ENCODE peak calls at places on chromosomes 7 and 10, in four cellular contexts. E is neuronal stem cell; H is CD4-positive, alpha-beta memory T cell; I is upper lobe of right lung. D is an unnamed sample.
A peak's percentile ranks its signal among the peaks of the same experiment; 100 is the strongest.

GRCh38 chr10:6035926-6036575 is 26.1 kb downstream of the IL2RA start:
- DNase-seq in E (no peak), H (no peak), I (no peak), D (peak; percentile 38)

GRCh38 chr10:73946253-73947145 is 35.6 kb downstream of the PLAU start:
- DNase-seq in E (no peak), H (no peak), I (no peak), D (no peak)

GRCh38 chr10:71136036-71136690 is 76.2 kb upstream of the UNC5B start:
- DNase-seq in E (no peak), H (no peak), I (no peak), D (peak; percentile 70)

GRCh38 chr7:44768663-44769361 is 20.2 kb downstream of the ZMIZ2 start:
- DNase-seq in E (no peak), H (no peak), I (no peak), D (no peak)

GRCh38 chr7:11605749-11606148 is 226.2 kb downstream of the THSD7A start:
- DNase-seq in E (no peak), H (no peak), I (no peak), D (no peak)

GRCh38 chr7:84677386-84677785 is 482.8 kb upstream of the SEMA3A start:
- DNase-seq in E (no peak), H (no peak), I (no peak), D (no peak)

GRCh38 chr10:5525581-5526271 is 965 bp downstream of the CALML3 start:
- DNase-seq in E (no peak), H (no peak), I (peak; percentile 53), D (peak; percentile 40)

GRCh38 chr7:30647589-30647988 is 34.7 kb downstream of the CRHR2 start:
- DNase-seq in E (no peak), H (no peak), I (no peak), D (no peak)

GRCh38 chr10:35633006-35633980 is 8.8 kb downstream of the FZD8 start:
- DNase-seq in E (no peak), H (no peak), I (no peak), D (peak; percentile 51)

GRCh38 chr10:50367732-50368131 is 116.4 kb upstream of the ASAH2 start:
- DNase-seq in E (no peak), H (no peak), I (no peak), D (peak; percentile 64)

GRCh38 chr10:59079386-59080226 is 96.8 kb upstream of the PHYHIPL start:
- DNase-seq in E (no peak), H (no peak), I (no peak), D (no peak)

GRCh38 chr7:27156901-27157716 is 634 bp upstream of the HOXA7 start:
- DNase-seq in E (no peak), H (no peak), I (no peak), D (peak; percentile 31)
- H3K4me1 ChIP-seq in E (no peaks in the 10 kb centered on the region), H (peaks cover 47% of the 10 kb centered on the region), I (peaks cover 28% of the 10 kb centered on the region), D (no peaks in the 10 kb centered on the region)

GRCh38 chr7:22856437-22856836 is 33.8 kb upstream of the TOMM7 start:
- DNase-seq in E (no peak), H (no peak), I (no peak), D (no peak)
- H3K27ac ChIP-seq in E (no peak overlapping the region), H (no peak overlapping the region), I (no peak overlapping the region), D (no peak overlapping the region)

GRCh38 chr10:119333146-119333792 is 125.9 kb downstream of the GRK5 start:
- DNase-seq in E (no peak), H (no peak), I (no peak), D (peak; percentile 71)
- H3K4me1 ChIP-seq in E (peaks cover 12% of the 10 kb centered on the region), H (no peaks in the 10 kb centered on the region), I (peaks cover 14% of the 10 kb centered on the region), D (no peaks in the 10 kb centered on the region)

DNA sequence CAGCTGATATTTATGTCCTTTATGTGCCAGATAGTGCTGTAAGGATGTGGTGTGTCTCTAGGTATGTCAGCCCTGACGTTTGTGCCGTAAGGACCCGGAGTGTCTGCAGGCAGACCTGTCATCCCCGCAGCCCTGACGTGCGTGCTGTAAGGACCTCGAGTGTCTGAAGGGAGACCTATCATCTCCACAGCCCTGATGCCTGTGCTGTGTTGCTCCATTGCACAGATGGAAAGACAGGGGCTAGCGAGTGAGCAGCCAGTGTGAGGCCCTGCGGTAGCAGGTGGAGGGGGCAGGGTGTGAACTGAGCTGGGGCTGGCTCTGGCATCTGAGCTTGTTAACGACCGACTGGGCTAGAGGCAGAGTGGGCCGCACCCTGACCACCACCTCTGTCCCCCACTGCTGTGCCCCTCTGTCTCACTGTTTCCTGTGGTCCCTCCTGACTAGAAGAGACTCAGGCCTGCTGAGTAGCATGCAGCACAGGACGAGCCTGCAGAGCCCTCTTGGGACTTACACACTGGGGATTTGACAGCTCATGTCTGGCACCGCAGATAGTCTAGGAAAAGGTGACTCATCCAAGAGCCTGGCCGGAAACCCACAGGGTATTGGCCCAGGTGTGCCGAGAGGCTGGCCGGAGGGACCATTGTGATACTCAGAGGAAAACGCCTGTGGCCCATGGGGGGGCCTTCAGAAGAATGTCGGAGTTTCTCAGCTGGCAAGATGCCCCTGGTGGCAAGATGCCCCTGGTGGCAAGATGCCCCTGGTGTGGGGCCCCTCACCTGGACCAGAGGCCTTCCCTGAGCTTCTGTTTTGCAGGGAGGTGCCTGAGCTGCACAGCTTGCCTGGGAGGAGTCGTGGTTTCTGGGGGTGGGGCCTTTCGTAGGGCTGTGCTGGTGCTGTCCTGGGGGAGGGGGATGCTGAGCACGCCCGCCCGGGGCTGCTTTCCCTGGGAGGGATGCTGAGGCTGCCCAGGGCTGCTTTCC is 34.3 kb downstream of the INPP5A start:
- DNase-seq in E (peak; percentile 15), H (peak; percentile 31), I (no peak), D (peak; percentile 96)
- H3K27ac ChIP-seq in E (peak overlapping the region; percentile 45), H (no peak overlapping the region), I (no peak overlapping the region), D (peak overlapping the region; percentile 22)

D was measured in endodermal cell.